ENCODE peak calls at places on chromosomes 1 and 21, in eight cellular contexts. One of them, this sample, is unnamed.

GRCh38 chr1:203338335-203339036 is 12.4 kb downstream of the FMOD start:
- DNase-seq in fibroblast of lung: peak
- DNase-seq in WTC11: peak
- DNase-seq in ovary: peak
- DNase-seq in thoracic aorta: no peak
- DNase-seq in sigmoid colon: peak
- DNase-seq in mammary epithelial cell: peak
- DNase-seq in HFFc6: peak
- DNase-seq in this sample: peak

GRCh38 chr1:164559342-164560070 is 522 bp downstream of the PBX1 start:
- DNase-seq in mammary epithelial cell: peak
- DNase-seq in WTC11: peak
- DNase-seq in ovary: peak
- DNase-seq in fibroblast of lung: peak
- DNase-seq in HFFc6: no peak
- DNase-seq in sigmoid colon: peak
- DNase-seq in thoracic aorta: no peak
- DNase-seq in this sample: peak

GRCh38 chr1:58854576-58854975 is 70.7 kb upstream of the JUN start:
- DNase-seq in WTC11: no peak
- DNase-seq in HFFc6: no peak
- DNase-seq in ovary: no peak
- DNase-seq in mammary epithelial cell: no peak
- DNase-seq in sigmoid colon: no peak
- DNase-seq in thoracic aorta: no peak
- DNase-seq in fibroblast of lung: no peak
- DNase-seq in this sample: no peak

GRCh38 chr1:6592441-6592840 is 10.2 kb downstream of the KLHL21 start:
- DNase-seq in thoracic aorta: no peak
- DNase-seq in mammary epithelial cell: no peak
- DNase-seq in sigmoid colon: no peak
- DNase-seq in HFFc6: no peak
- DNase-seq in WTC11: no peak
- DNase-seq in fibroblast of lung: no peak
- DNase-seq in ovary: no peak
- DNase-seq in this sample: peak

GRCh38 chr1:236718328-236718727 is 32.0 kb downstream of the ACTN2 start:
- DNase-seq in fibroblast of lung: no peak
- DNase-seq in WTC11: no peak
- DNase-seq in sigmoid colon: no peak
- DNase-seq in thoracic aorta: no peak
- DNase-seq in mammary epithelial cell: no peak
- DNase-seq in ovary: no peak
- DNase-seq in HFFc6: no peak
- DNase-seq in this sample: no peak

GRCh38 chr1:152189657-152190442 is 30.8 kb upstream of the RPTN start:
- DNase-seq in sigmoid colon: peak
- DNase-seq in WTC11: peak
- DNase-seq in thoracic aorta: no peak
- DNase-seq in fibroblast of lung: peak
- DNase-seq in HFFc6: peak
- DNase-seq in ovary: peak
- DNase-seq in mammary epithelial cell: peak
- DNase-seq in this sample: peak

GRCh38 chr1:19179597-19180271 is 30.3 kb downstream of the UBR4 start:
- DNase-seq in thoracic aorta: no peak
- DNase-seq in sigmoid colon: no peak
- DNase-seq in WTC11: no peak
- DNase-seq in ovary: no peak
- DNase-seq in fibroblast of lung: peak
- DNase-seq in mammary epithelial cell: no peak
- DNase-seq in HFFc6: peak
- DNase-seq in this sample: no peak

GRCh38 chr1:179231923-179232322 is 2.4 kb upstream of the ABL2 start:
- DNase-seq in HFFc6: peak
- DNase-seq in thoracic aorta: no peak
- DNase-seq in WTC11: no peak
- DNase-seq in mammary epithelial cell: no peak
- DNase-seq in ovary: no peak
- DNase-seq in sigmoid colon: no peak
- DNase-seq in fibroblast of lung: peak
- DNase-seq in this sample: no peak

GRCh38 chr1:36920371-36920770 is 113.9 kb downstream of the GRIK3 start:
- DNase-seq in WTC11: no peak
- DNase-seq in HFFc6: no peak
- DNase-seq in ovary: no peak
- DNase-seq in thoracic aorta: no peak
- DNase-seq in fibroblast of lung: no peak
- DNase-seq in mammary epithelial cell: no peak
- DNase-seq in sigmoid colon: peak
- DNase-seq in this sample: no peak

GRCh38 chr21:46033410-46034404 is 52.1 kb downstream of the COL6A1 start:
- DNase-seq in ovary: peak
- DNase-seq in fibroblast of lung: no peak
- DNase-seq in HFFc6: no peak
- DNase-seq in sigmoid colon: no peak
- DNase-seq in WTC11: no peak
- DNase-seq in mammary epithelial cell: no peak
- DNase-seq in thoracic aorta: no peak
- DNase-seq in this sample: peak

GRCh38 chr1:71030021-71030420 is 17.6 kb downstream of the PTGER3 start:
- DNase-seq in WTC11: no peak
- DNase-seq in fibroblast of lung: no peak
- DNase-seq in thoracic aorta: no peak
- DNase-seq in mammary epithelial cell: no peak
- DNase-seq in sigmoid colon: no peak
- DNase-seq in ovary: no peak
- DNase-seq in HFFc6: peak
- DNase-seq in this sample: no peak

GRCh38 chr1:166184897-166185296 is 18.1 kb upstream of the FAM78B start:
- DNase-seq in ovary: no peak
- DNase-seq in WTC11: no peak
- DNase-seq in sigmoid colon: no peak
- DNase-seq in HFFc6: no peak
- DNase-seq in fibroblast of lung: peak
- DNase-seq in mammary epithelial cell: peak
- DNase-seq in thoracic aorta: no peak
- DNase-seq in this sample: no peak

GRCh38 chr1:93437976-93438605 is 9.8 kb upstream of the FNBP1L start:
- DNase-seq in thoracic aorta: no peak
- DNase-seq in mammary epithelial cell: peak
- DNase-seq in sigmoid colon: no peak
- DNase-seq in HFFc6: peak
- DNase-seq in fibroblast of lung: peak
- DNase-seq in WTC11: no peak
- DNase-seq in ovary: no peak
- DNase-seq in this sample: no peak

GRCh38 chr1:112743174-112744018 is 28.3 kb upstream of the PPM1J start:
- DNase-seq in WTC11: peak
- DNase-seq in thoracic aorta: no peak
- DNase-seq in mammary epithelial cell: no peak
- DNase-seq in HFFc6: no peak
- DNase-seq in sigmoid colon: no peak
- DNase-seq in fibroblast of lung: peak
- DNase-seq in ovary: no peak
- DNase-seq in this sample: no peak

GRCh38 chr1:232769718-232770117 is 35.5 kb upstream of the MAP10 start:
- DNase-seq in fibroblast of lung: no peak
- DNase-seq in HFFc6: no peak
- DNase-seq in sigmoid colon: no peak
- DNase-seq in WTC11: no peak
- DNase-seq in mammary epithelial cell: no peak
- DNase-seq in ovary: no peak
- DNase-seq in thoracic aorta: no peak
- DNase-seq in this sample: no peak

GRCh38 chr1:85884372-85885035 is 176.3 kb upstream of the ZNHIT6 start:
- DNase-seq in sigmoid colon: no peak
- DNase-seq in mammary epithelial cell: no peak
- DNase-seq in ovary: no peak
- DNase-seq in fibroblast of lung: peak
- DNase-seq in HFFc6: peak
- DNase-seq in thoracic aorta: no peak
- DNase-seq in WTC11: no peak
- DNase-seq in this sample: no peak

GRCh38 chr1:182193908-182194550 is 132.5 kb upstream of the ZNF648 start:
- DNase-seq in sigmoid colon: peak
- DNase-seq in fibroblast of lung: peak
- DNase-seq in HFFc6: peak
- DNase-seq in WTC11: no peak
- DNase-seq in mammary epithelial cell: peak
- DNase-seq in thoracic aorta: no peak
- DNase-seq in ovary: no peak
- DNase-seq in this sample: no peak

GRCh38 chr1:10155087-10155712 is 55.2 kb upstream of the KIF1B start:
- DNase-seq in mammary epithelial cell: no peak
- DNase-seq in HFFc6: peak
- DNase-seq in sigmoid colon: no peak
- DNase-seq in ovary: no peak
- DNase-seq in thoracic aorta: no peak
- DNase-seq in WTC11: no peak
- DNase-seq in fibroblast of lung: no peak
- DNase-seq in this sample: no peak

GRCh38 chr21:37006521-37007291 is at the start of gene RIPPLY3:
- DNase-seq in HFFc6: no peak
- DNase-seq in sigmoid colon: no peak
- DNase-seq in mammary epithelial cell: peak
- DNase-seq in thoracic aorta: no peak
- DNase-seq in ovary: no peak
- DNase-seq in WTC11: peak
- DNase-seq in fibroblast of lung: peak
- DNase-seq in this sample: no peak

GRCh38 chr1:162626733-162627132 is 5.5 kb upstream of the DDR2 start:
- DNase-seq in sigmoid colon: no peak
- DNase-seq in WTC11: no peak
- DNase-seq in thoracic aorta: no peak
- DNase-seq in HFFc6: no peak
- DNase-seq in mammary epithelial cell: no peak
- DNase-seq in fibroblast of lung: no peak
- DNase-seq in ovary: no peak
- DNase-seq in this sample: no peak

GRCh38 chr1:230149751-230150584 is 82.9 kb downstream of the GALNT2 start:
- DNase-seq in HFFc6: no peak
- DNase-seq in ovary: no peak
- DNase-seq in thoracic aorta: no peak
- DNase-seq in mammary epithelial cell: no peak
- DNase-seq in fibroblast of lung: no peak
- DNase-seq in WTC11: no peak
- DNase-seq in sigmoid colon: no peak
- DNase-seq in this sample: no peak

GRCh38 chr1:23283660-23284602 is 60.2 kb downstream of the HNRNPR start:
- DNase-seq in mammary epithelial cell: no peak
- DNase-seq in fibroblast of lung: peak
- DNase-seq in HFFc6: peak
- DNase-seq in thoracic aorta: no peak
- DNase-seq in WTC11: no peak
- DNase-seq in sigmoid colon: no peak
- DNase-seq in ovary: no peak
- DNase-seq in this sample: no peak

GRCh38 chr1:67626495-67627235 is 58.3 kb upstream of the GADD45A start:
- DNase-seq in HFFc6: peak
- DNase-seq in ovary: no peak
- DNase-seq in thoracic aorta: no peak
- DNase-seq in WTC11: no peak
- DNase-seq in fibroblast of lung: peak
- DNase-seq in mammary epithelial cell: peak
- DNase-seq in sigmoid colon: no peak
- DNase-seq in this sample: no peak

GRCh38 chr1:243286409-243287127 is 30.7 kb downstream of the SDCCAG8 start:
- DNase-seq in thoracic aorta: no peak
- DNase-seq in sigmoid colon: no peak
- DNase-seq in HFFc6: peak
- DNase-seq in fibroblast of lung: peak
- DNase-seq in mammary epithelial cell: no peak
- DNase-seq in WTC11: no peak
- DNase-seq in ovary: no peak
- DNase-seq in this sample: no peak

GRCh38 chr21:31151682-31152081 is 113.4 kb upstream of the KRTAP19-8 start:
- DNase-seq in mammary epithelial cell: no peak
- DNase-seq in ovary: no peak
- DNase-seq in HFFc6: no peak
- DNase-seq in fibroblast of lung: no peak
- DNase-seq in thoracic aorta: no peak
- DNase-seq in sigmoid colon: no peak
- DNase-seq in WTC11: no peak
- DNase-seq in this sample: no peak

DNA sequence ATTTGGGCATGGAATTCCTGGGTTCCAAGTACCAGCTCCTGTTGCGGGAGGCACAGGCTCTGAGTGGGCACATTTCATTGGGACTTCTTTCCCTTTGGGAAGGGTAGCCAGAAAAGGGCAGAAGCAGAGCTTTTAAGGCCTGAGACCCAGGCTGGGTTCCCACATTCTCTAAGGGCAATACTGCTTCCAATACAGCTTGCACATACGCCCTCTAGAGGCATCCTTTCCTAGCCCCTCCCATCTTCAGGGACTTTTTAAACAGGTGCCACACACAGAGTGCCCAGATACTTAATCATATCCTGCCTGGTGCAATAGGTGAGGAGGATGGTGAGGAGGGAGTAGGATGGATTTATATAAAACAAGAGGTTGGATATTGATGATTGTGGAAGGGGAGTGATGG is 5.7 kb downstream of the GPR88 start:
- DNase-seq in mammary epithelial cell: peak
- DNase-seq in fibroblast of lung: no peak
- DNase-seq in HFFc6: no peak
- DNase-seq in sigmoid colon: no peak
- DNase-seq in thoracic aorta: no peak
- DNase-seq in ovary: no peak
- DNase-seq in WTC11: peak
- DNase-seq in this sample: no peak
- TF ChIP-seq CTCF in mammary epithelial cell: peak
- TF ChIP-seq CTCF in fibroblast of lung: peak
- TF ChIP-seq CTCF in HFFc6: peak
- TF ChIP-seq CTCF in sigmoid colon: no peak
- TF ChIP-seq CTCF in thoracic aorta: no peak
- TF ChIP-seq CTCF in ovary: no peak
- TF ChIP-seq CTCF in WTC11: peak
- TF ChIP-seq CTCF in this sample: peak

GRCh38 chr21:23127973-23128372 is 2129.8 kb downstream of the NCAM2 start:
- DNase-seq in fibroblast of lung: no peak
- DNase-seq in mammary epithelial cell: no peak
- DNase-seq in HFFc6: no peak
- DNase-seq in thoracic aorta: no peak
- DNase-seq in WTC11: peak
- DNase-seq in sigmoid colon: no peak
- DNase-seq in ovary: no peak
- DNase-seq in this sample: no peak
- TF ChIP-seq CTCF in fibroblast of lung: no peak
- TF ChIP-seq CTCF in mammary epithelial cell: no peak
- TF ChIP-seq CTCF in HFFc6: no peak
- TF ChIP-seq CTCF in thoracic aorta: no peak
- TF ChIP-seq CTCF in WTC11: no peak
- TF ChIP-seq CTCF in sigmoid colon: no peak
- TF ChIP-seq CTCF in ovary: no peak
- TF ChIP-seq CTCF in this sample: no peak

GRCh38 chr1:34985063-34985770 is at the start of gene TMEM35B:
- DNase-seq in thoracic aorta: no peak
- DNase-seq in ovary: peak
- DNase-seq in mammary epithelial cell: peak
- DNase-seq in fibroblast of lung: peak
- DNase-seq in sigmoid colon: peak
- DNase-seq in HFFc6: peak
- DNase-seq in WTC11: peak
- DNase-seq in this sample: peak
- TF ChIP-seq CTCF in thoracic aorta: peak
- TF ChIP-seq CTCF in ovary: no peak
- TF ChIP-seq CTCF in mammary epithelial cell: no peak
- TF ChIP-seq CTCF in fibroblast of lung: no peak
- TF ChIP-seq CTCF in sigmoid colon: no peak
- TF ChIP-seq CTCF in HFFc6: peak
- TF ChIP-seq CTCF in WTC11: no peak
- TF ChIP-seq CTCF in this sample: peak

GRCh38 chr1:200837931-200838571 is 34.7 kb upstream of the GPR25 start:
- DNase-seq in fibroblast of lung: peak
- DNase-seq in ovary: no peak
- DNase-seq in thoracic aorta: no peak
- DNase-seq in HFFc6: peak
- DNase-seq in WTC11: no peak
- DNase-seq in mammary epithelial cell: no peak
- DNase-seq in sigmoid colon: no peak
- DNase-seq in this sample: no peak
- TF ChIP-seq CTCF in fibroblast of lung: peak
- TF ChIP-seq CTCF in ovary: no peak
- TF ChIP-seq CTCF in thoracic aorta: peak
- TF ChIP-seq CTCF in HFFc6: peak
- TF ChIP-seq CTCF in WTC11: no peak
- TF ChIP-seq CTCF in mammary epithelial cell: peak
- TF ChIP-seq CTCF in sigmoid colon: no peak
- TF ChIP-seq CTCF in this sample: peak